ENCODE peak calls at places on chromosomes 3 and 15, in ten cellular contexts. I is GM23338, C is dorsolateral prefrontal cortex, W is H9, X is stomach, V is lung, M is AG04449, K is bronchial epithelial cell, R is lower lobe of right lung, G is fibroblast of mammary gland. S is an unnamed sample.

GRCh38 chr15:25695875-25696760 is 167.0 kb downstream of the ATP10A start:
- DNase-seq in V (no peak), K (no peak), G (no peak), W (no peak), X (no peak), I (no peak), C (no peak), M (no peak), R (no peak), S (no peak)

GRCh38 chr3:49277357-49277723 is 308 bp upstream of the C3orf62 start:
- DNase-seq in C (no peak), M (no peak), I (no peak), R (no peak), K (no peak), X (no peak), W (no peak), V (no peak), G (peak), S (no peak)

GRCh38 chr3:153284282-153284938 is 122.4 kb downstream of the RAP2B start:
- DNase-seq in W (no peak), I (no peak), R (peak), M (peak), C (no peak), X (no peak), V (peak), K (peak), G (peak), S (peak)

GRCh38 chr3:2098398-2099027 is at the start of gene CNTN4:
- DNase-seq in R (peak), G (no peak), I (peak), C (peak), V (peak), W (peak), M (no peak), K (no peak), X (peak), S (no peak)

GRCh38 chr15:51708013-51708412 is 26.7 kb downstream of the SCG3 start:
- DNase-seq in C (no peak), M (no peak), I (no peak), R (no peak), G (no peak), X (no peak), V (no peak), K (no peak), W (no peak), S (no peak)

GRCh38 chr3:72487078-72487765 is 361.0 kb downstream of the SHQ1 start:
- DNase-seq in G (peak), C (no peak), W (peak), V (peak), X (peak), K (peak), M (peak), R (peak), I (peak), S (peak)

GRCh38 chr3:128488995-128489859 is 3.8 kb downstream of the GATA2 start:
- DNase-seq in V (no peak), C (no peak), K (no peak), G (no peak), R (no peak), I (peak), X (no peak), M (no peak), W (peak), S (no peak)

GRCh38 chr3:57864853-57865252 is 108.7 kb downstream of the SLMAP start:
- DNase-seq in W (no peak), I (peak), X (no peak), G (peak), K (no peak), M (no peak), R (no peak), C (no peak), V (no peak), S (no peak)

GRCh38 chr3:197356275-197356674 is 57.9 kb upstream of the DLG1 start:
- DNase-seq in M (no peak), V (peak), W (no peak), I (no peak), R (no peak), X (peak), G (no peak), C (no peak), K (no peak), S (no peak)

GRCh38 chr15:88258021-88258641 is 1.6 kb upstream of the NTRK3 start:
- DNase-seq in X (no peak), C (no peak), V (no peak), G (no peak), W (peak), M (no peak), K (no peak), I (peak), R (no peak), S (no peak)

GRCh38 chr3:126542340-126543241 is 16.1 kb downstream of the C3orf22 start:
- DNase-seq in R (peak), C (no peak), I (no peak), V (no peak), G (no peak), X (peak), K (no peak), M (no peak), W (peak), S (no peak)

GRCh38 chr3:65807225-65807624 is 231.5 kb downstream of the MAGI1 start:
- DNase-seq in X (no peak), R (no peak), M (no peak), G (no peak), I (no peak), C (no peak), W (no peak), K (no peak), V (no peak), S (no peak)

GRCh38 chr3:126356373-126357298 is 572 bp downstream of the KLF15 start:
- DNase-seq in K (no peak), V (peak), M (no peak), C (peak), I (peak), X (no peak), R (peak), G (peak), W (no peak), S (no peak)

GRCh38 chr15:92882697-92883642 is 17.2 kb upstream of the CHD2 start:
- DNase-seq in W (no peak), M (no peak), G (no peak), K (no peak), C (no peak), R (peak), I (no peak), V (no peak), X (no peak), S (no peak)

GRCh38 chr3:170809021-170809974 is 60.7 kb downstream of the RPL22L1 start:
- DNase-seq in V (no peak), R (no peak), W (peak), C (no peak), K (peak), G (peak), X (no peak), I (peak), M (no peak), S (peak)

GRCh38 chr3:71977525-71977924 is 192.6 kb upstream of the PROK2 start:
- DNase-seq in I (no peak), G (no peak), X (no peak), C (no peak), W (no peak), M (no peak), V (no peak), K (no peak), R (no peak), S (no peak)

GRCh38 chr15:91304210-91304609 is 204.2 kb downstream of the SV2B start:
- DNase-seq in V (no peak), G (no peak), M (no peak), X (no peak), W (no peak), R (no peak), C (no peak), K (no peak), I (no peak), S (no peak)

GRCh38 chr3:59968510-59968909 is 918.7 kb upstream of the CFAP20DC start:
- DNase-seq in X (no peak), C (no peak), V (no peak), I (peak), R (no peak), K (no peak), G (no peak), W (no peak), M (no peak), S (no peak)

GRCh38 chr3:187849255-187849654 is 104.0 kb upstream of the BCL6 start:
- DNase-seq in W (no peak), C (no peak), R (no peak), G (no peak), V (no peak), K (no peak), X (no peak), M (no peak), I (no peak), S (no peak)

GRCh38 chr15:80920271-80920699 is 69.3 kb downstream of the MESD start:
- DNase-seq in R (no peak), W (no peak), C (no peak), V (no peak), M (no peak), G (no peak), X (no peak), K (no peak), I (no peak), S (no peak)

GRCh38 chr3:71010731-71011455 is 572.6 kb downstream of the FOXP1 start:
- DNase-seq in K (no peak), W (no peak), G (no peak), C (no peak), M (no peak), R (no peak), V (no peak), X (no peak), I (no peak), S (no peak)

GRCh38 chr3:144791034-144791433 is 819.4 kb downstream of the DIPK2A start:
- DNase-seq in X (no peak), V (no peak), C (no peak), W (no peak), R (no peak), K (no peak), I (no peak), G (no peak), M (no peak), S (no peak)

GRCh38 chr3:86418861-86419260 is 572.1 kb downstream of the VGLL3 start:
- DNase-seq in K (no peak), X (no peak), I (no peak), M (no peak), W (no peak), R (no peak), G (no peak), V (no peak), C (no peak), S (no peak)

GRCh38 chr15:83413054-83413719 is 34.0 kb upstream of the SH3GL3 start:
- DNase-seq in G (no peak), M (no peak), W (no peak), K (no peak), R (no peak), X (no peak), V (no peak), I (no peak), C (no peak), S (no peak)

GRCh38 chr3:111595239-111595638 is at the start of gene ZBED2:
- DNase-seq in R (no peak), G (no peak), M (no peak), W (no peak), K (peak), C (no peak), X (no peak), I (no peak), V (peak), S (no peak)

GRCh38 chr15:60840703-60841411 is 361.9 kb upstream of the ICE2 start:
- DNase-seq in G (no peak), X (no peak), R (no peak), W (no peak), C (no peak), M (no peak), K (no peak), V (no peak), I (no peak), S (no peak)

GRCh38 chr15:97947465-97948262 is 12.8 kb upstream of the ARRDC4 start:
- DNase-seq in G (peak), M (no peak), X (no peak), R (no peak), I (no peak), C (no peak), K (peak), W (no peak), V (no peak), S (no peak)

GRCh38 chr3:139202226-139202958 is 141.4 kb upstream of the MRPS22 start:
- DNase-seq in K (peak), C (peak), R (no peak), W (peak), V (no peak), G (no peak), X (no peak), M (no peak), I (peak), S (no peak)

GRCh38 chr3:142904639-142905441 is 16.0 kb upstream of the PCOLCE2 start:
- DNase-seq in X (peak), I (peak), V (no peak), K (peak), G (peak), M (no peak), C (no peak), R (no peak), W (peak), S (no peak)

GRCh38 chr3:109569121-109569520 is 231.8 kb upstream of the DPPA4 start:
- DNase-seq in K (no peak), I (no peak), X (no peak), G (no peak), W (no peak), M (no peak), V (no peak), C (no peak), R (no peak), S (no peak)

GRCh38 chr3:194494951-194495374 is 8.2 kb upstream of the ATP13A3 start:
- DNase-seq in I (no peak), G (peak), W (no peak), M (no peak), R (no peak), X (peak), K (no peak), C (no peak), V (peak), S (no peak)

GRCh38 chr3:194618858-194619608 is 14.2 kb downstream of the TMEM44 start:
- DNase-seq in I (no peak), K (no peak), V (no peak), W (no peak), M (no peak), C (no peak), R (no peak), G (no peak), X (no peak), S (no peak)

GRCh38 chr3:153028336-153028735 is 133.7 kb upstream of the RAP2B start:
- DNase-seq in I (no peak), M (no peak), V (no peak), X (no peak), W (no peak), G (no peak), R (no peak), K (no peak), C (no peak), S (no peak)

GRCh38 chr15:69789648-69790393 is 307.9 kb downstream of the TLE3 start:
- DNase-seq in W (no peak), C (no peak), G (no peak), K (no peak), X (no peak), M (no peak), V (no peak), I (no peak), R (no peak), S (no peak)

GRCh38 chr3:134317106-134317947 is 56.9 kb downstream of the AMOTL2 start:
- DNase-seq in C (no peak), K (peak), W (no peak), V (no peak), M (no peak), I (no peak), R (no peak), X (no peak), G (peak), S (no peak)

GRCh38 chr15:27828721-27829120 is 270.4 kb downstream of the OCA2 start:
- DNase-seq in V (no peak), I (no peak), R (no peak), X (no peak), G (peak), C (no peak), W (no peak), K (no peak), M (no peak), S (no peak)

GRCh38 chr3:72373139-72373538 is 475.1 kb downstream of the SHQ1 start:
- DNase-seq in W (no peak), V (no peak), K (no peak), R (no peak), M (no peak), I (no peak), C (no peak), X (no peak), G (no peak), S (no peak)

GRCh38 chr3:127961963-127962362 is 46.9 kb downstream of the KBTBD12 start:
- DNase-seq in I (peak), C (no peak), G (peak), X (peak), V (no peak), M (no peak), W (no peak), K (peak), R (no peak), S (no peak)

DNA sequence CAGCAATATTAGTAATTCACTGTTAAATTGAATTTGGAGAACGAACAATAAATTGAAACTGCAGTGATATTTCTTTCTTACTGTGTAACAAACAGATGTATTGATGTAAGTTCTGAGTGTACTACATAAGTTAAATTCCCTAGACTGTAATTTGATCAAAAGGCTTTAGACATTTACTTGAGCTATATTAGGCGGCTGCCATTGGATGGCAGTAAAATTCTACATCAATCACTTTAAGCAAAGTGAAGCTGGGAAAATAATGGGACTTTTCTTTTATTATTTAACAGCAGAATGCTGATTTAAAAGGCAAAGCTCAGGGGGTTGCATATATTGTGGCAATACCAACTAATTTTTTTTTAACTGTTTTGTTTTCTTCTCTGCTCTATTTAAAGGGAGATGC is 212.6 kb upstream of the PLSCR5 start:
- DNase-seq in G (peak), I (peak), K (peak), V (no peak), X (no peak), W (no peak), R (no peak), C (no peak), M (no peak), S (peak)
- TF ChIP-seq CTCF in G (peak), I (peak), K (no peak), V (no peak), X (no peak), W (peak), R (peak), C (peak), M (peak), S (peak)

DNA sequence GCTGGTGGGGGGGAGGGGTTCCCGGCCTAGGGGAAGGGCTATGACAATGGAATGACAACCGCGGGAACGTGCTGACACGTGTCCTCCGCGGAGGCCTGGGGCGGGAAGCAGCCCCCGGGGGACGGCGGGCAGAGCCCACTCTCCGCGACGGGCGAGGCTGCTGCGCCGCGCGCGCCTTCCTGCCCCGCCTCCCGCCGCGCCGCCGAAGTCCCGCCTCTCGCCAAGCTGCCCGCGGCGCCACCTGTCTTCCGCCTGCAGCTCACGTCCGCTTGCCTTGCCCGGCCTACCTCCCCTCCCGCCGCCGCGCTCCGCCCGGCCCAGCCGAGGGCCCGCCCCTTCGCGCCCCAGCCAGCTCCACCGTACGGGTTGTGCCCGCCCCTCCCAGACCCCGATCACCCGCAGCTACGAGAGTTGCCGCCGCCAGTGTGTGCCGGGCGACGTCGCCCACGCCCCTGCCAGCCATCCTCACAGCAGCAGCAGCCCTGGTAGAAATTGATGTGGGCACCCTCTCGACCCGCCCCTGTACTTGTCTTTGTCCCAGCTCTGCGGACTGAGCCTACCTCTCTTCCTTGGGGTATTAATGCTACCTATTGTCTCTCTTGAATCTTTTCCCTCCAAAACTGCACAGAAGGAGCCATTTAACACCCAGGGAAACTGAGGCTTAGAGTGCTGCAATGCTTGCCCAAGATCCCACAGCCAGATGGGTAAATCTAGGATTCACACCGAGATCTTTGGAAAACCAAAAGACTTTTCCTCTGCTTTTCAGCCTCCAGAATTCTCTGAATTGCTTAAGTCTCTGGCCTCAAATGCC is at the start of gene PARP16:
- DNase-seq in M (no peak), W (peak), I (peak), V (peak), X (peak), G (peak), C (peak), R (peak), K (peak), S (no peak)
- TF ChIP-seq CTCF in M (peak), W (peak), I (no peak), V (peak), X (peak), G (no peak), C (peak), R (peak), K (peak), S (peak)

DNA sequence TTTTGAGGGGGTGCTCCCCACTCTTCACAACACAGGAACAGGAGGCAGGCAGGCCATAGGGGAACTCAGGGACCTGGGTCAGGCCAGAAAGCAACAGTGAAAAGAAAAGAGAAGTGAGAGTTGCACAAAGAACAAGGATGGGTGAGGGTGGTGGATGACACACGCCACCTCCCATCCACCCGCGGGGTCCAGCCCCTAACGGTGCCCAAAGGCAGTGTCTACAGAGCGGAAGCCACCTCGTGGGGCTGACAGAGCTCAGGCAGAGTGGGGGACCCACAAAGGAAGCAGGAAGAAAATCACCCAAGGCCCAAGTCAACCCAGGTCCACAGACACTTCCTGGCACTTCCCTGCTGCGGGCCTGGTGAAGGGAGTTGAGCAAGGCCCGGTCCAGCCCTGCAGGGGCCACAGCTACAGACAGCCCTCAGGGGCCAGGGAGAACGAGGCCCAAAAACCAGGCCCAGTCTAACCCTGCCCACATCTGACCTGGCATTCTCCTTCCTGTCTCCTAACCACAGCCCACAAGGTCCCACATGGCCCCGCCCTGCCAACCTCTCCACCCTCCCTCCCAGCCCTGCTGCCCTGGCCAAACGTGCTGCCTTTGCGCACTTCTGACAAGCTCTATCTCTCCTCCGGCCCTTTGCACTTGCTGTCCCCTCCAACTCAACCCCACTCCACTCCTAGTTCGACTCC is 5.9 kb downstream of the NUP210 start:
- DNase-seq in V (peak), K (no peak), C (no peak), X (peak), I (no peak), M (no peak), R (peak), W (no peak), G (no peak), S (no peak)
- TF ChIP-seq CTCF in V (no peak), K (no peak), C (no peak), X (no peak), I (no peak), M (no peak), R (no peak), W (no peak), G (no peak), S (no peak)

GRCh38 chr15:73965094-73965729 is 26.9 kb downstream of the STOML1 start:
- DNase-seq in W (peak), M (no peak), I (peak), K (no peak), G (no peak), X (no peak), R (no peak), C (no peak), V (no peak), S (no peak)
- TF ChIP-seq CTCF in W (peak), M (no peak), I (no peak), K (no peak), G (no peak), X (no peak), R (no peak), C (no peak), V (no peak), S (no peak)

GRCh38 chr3:115380883-115381572 is 233.9 kb upstream of the ZBTB20 start:
- DNase-seq in V (no peak), I (no peak), C (no peak), R (no peak), W (no peak), X (no peak), M (no peak), K (no peak), G (no peak), S (no peak)
- TF ChIP-seq CTCF in V (no peak), I (peak), C (no peak), R (no peak), W (peak), X (no peak), M (no peak), K (no peak), G (peak), S (no peak)

GRCh38 chr3:14602006-14602803 is 49.4 kb upstream of the CCDC174 start:
- DNase-seq in V (no peak), K (no peak), W (peak), I (peak), C (no peak), G (no peak), R (no peak), X (no peak), M (no peak), S (no peak)
- TF ChIP-seq CTCF in V (no peak), K (no peak), W (peak), I (peak), C (no peak), G (no peak), R (no peak), X (no peak), M (peak), S (no peak)

S was measured in AG09319.